ENCODE peak calls at places on chromosomes 1 and 21, in four cellular contexts. L, I, E and M are unnamed samples. For H3K9me3 and H3K36me3, the result is how much of the 10 kb centered on the place peaks cover.

GRCh38 chr1:153741946-153742345 is 14.1 kb downstream of the INTS3 start:
- DNase-seq in L (no peak), I (no peak), E (no peak), M (no peak)

GRCh38 chr1:228288536-228289238 is 80.8 kb downstream of the OBSCN start:
- DNase-seq in L (no peak), I (no peak), E (peak), M (peak)

GRCh38 chr1:235513495-235514366 is 9.5 kb upstream of the B3GALNT2 start:
- DNase-seq in L (no peak), I (peak), E (no peak), M (no peak)

GRCh38 chr1:145804235-145805045 is 19.5 kb downstream of the RNF115 start:
- DNase-seq in L (no peak), I (no peak), E (no peak), M (no peak)

GRCh38 chr21:45276620-45277019 is 11.1 kb downstream of the POFUT2 start:
- DNase-seq in L (no peak), I (no peak), E (no peak), M (peak)

GRCh38 chr1:231162300-231162969 is 577 bp downstream of the TRIM67 start:
- DNase-seq in L (no peak), I (peak), E (peak), M (no peak)

GRCh38 chr1:8082945-8083344 is 56.8 kb upstream of the ERRFI1 start:
- DNase-seq in L (no peak), I (no peak), E (no peak), M (no peak)

GRCh38 chr1:192698731-192699130 is 62.8 kb downstream of the RGS13 start:
- DNase-seq in L (no peak), I (no peak), E (no peak), M (no peak)

GRCh38 chr21:45108808-45109800 is 34.7 kb downstream of the ADARB1 start:
- DNase-seq in L (no peak), I (no peak), E (no peak), M (no peak)

GRCh38 chr1:50620680-50621329 is 197.6 kb upstream of the DMRTA2 start:
- DNase-seq in L (no peak), I (peak), E (peak), M (no peak)

GRCh38 chr21:37871121-37871862 is 45.0 kb downstream of the KCNJ6 start:
- DNase-seq in L (no peak), I (no peak), E (no peak), M (no peak)

GRCh38 chr1:229376521-229376920 is 33.7 kb upstream of the CCSAP start:
- DNase-seq in L (no peak), I (no peak), E (no peak), M (no peak)

GRCh38 chr1:58162952-58163550 is 383.5 kb downstream of the OMA1 start:
- DNase-seq in L (peak), I (peak), E (no peak), M (no peak)

GRCh38 chr1:177255411-177255810 is 84.7 kb downstream of the BRINP2 start:
- DNase-seq in L (no peak), I (no peak), E (no peak), M (no peak)

GRCh38 chr1:116826818-116827606 is 72.8 kb downstream of the CD2 start:
- DNase-seq in L (no peak), I (no peak), E (no peak), M (no peak)

GRCh38 chr21:43824250-43824882 is 35.0 kb downstream of the RRP1 start:
- DNase-seq in L (no peak), I (no peak), E (no peak), M (no peak)

GRCh38 chr1:116941670-116942069 is 32.0 kb downstream of the PTGFRN start:
- DNase-seq in L (no peak), I (no peak), E (no peak), M (no peak)

GRCh38 chr1:10380594-10381275 is 18.1 kb upstream of the PGD start:
- DNase-seq in L (no peak), I (no peak), E (no peak), M (peak)

GRCh38 chr1:154848983-154849382 is 21.1 kb downstream of the KCNN3 start:
- DNase-seq in L (no peak), I (no peak), E (no peak), M (no peak)

GRCh38 chr1:206555473-206555935 is 48.2 kb downstream of the RASSF5 start:
- DNase-seq in L (peak), I (peak), E (no peak), M (peak)

GRCh38 chr1:186026946-186027345 is 292.8 kb downstream of the HMCN1 start:
- DNase-seq in L (no peak), I (no peak), E (no peak), M (no peak)

GRCh38 chr1:66981679-66982078 is 56.9 kb downstream of the MIER1 start:
- DNase-seq in L (no peak), I (no peak), E (no peak), M (no peak)

GRCh38 chr1:37069406-37069805 is 35.1 kb upstream of the GRIK3 start:
- DNase-seq in L (no peak), I (no peak), E (no peak), M (no peak)

GRCh38 chr1:37068897-37069296 is 34.6 kb upstream of the GRIK3 start:
- DNase-seq in L (no peak), I (no peak), E (no peak), M (no peak)

GRCh38 chr1:37073752-37074151 is 39.4 kb upstream of the GRIK3 start:
- DNase-seq in L (no peak), I (no peak), E (no peak), M (no peak)

GRCh38 chr1:37071829-37072228 is 37.5 kb upstream of the GRIK3 start:
- DNase-seq in L (no peak), I (no peak), E (no peak), M (no peak)

DNA sequence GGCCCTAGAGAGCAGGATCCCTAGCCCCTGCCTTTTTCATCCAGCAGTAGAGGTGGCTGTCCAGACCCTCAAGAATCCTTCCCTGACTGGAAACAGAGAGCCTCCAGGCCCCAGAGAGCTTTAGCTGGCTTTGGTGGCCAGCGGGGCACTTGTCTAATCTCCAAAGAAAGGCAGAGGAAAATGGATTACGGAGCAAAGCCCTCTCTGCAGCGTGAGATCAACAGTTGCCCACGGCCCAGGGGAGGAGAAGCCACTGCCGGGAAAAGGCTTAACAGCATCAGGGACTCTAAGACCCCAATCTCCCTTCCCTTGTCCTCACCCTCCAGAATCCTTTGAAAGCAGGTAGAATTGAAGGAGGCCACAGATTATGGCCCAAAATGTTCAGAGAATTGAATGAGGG is 35.8 kb upstream of the GRIK3 start:
- DNase-seq in L (no peak), I (peak), E (no peak), M (no peak)
- H3K4me3 ChIP-seq in L (no peak), I (no peak), E (no peak), M (no peak)

GRCh38 chr1:247189981-247190798 is 18.4 kb upstream of the ZNF124 start:
- DNase-seq in L (no peak), I (no peak), E (no peak), M (no peak)
- H3K9me3 ChIP-seq in L (under half), I (under half), E (half or more), M (under half)

DNA sequence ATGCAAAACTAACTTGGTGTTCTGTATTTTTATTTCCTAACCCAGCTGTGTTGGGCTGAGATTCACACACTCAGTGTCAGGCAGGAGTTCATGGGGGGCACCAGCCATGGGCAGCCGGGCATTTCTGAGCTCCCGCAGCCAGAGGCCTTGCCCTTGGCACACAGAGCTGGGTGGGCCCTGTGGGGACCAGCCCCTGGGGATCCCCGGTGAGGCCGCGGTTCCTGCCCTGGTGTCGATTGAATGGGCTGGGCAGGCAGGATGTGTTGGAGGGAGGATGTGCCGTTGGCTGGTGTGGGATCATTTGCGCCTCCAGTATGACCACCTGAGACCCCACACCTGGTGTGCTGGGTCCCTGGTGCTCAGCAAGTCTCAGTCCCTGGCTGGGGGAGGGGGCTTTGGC is 91.0 kb downstream of the PRDM16 start:
- DNase-seq in L (no peak), I (no peak), E (no peak), M (no peak)
- H3K36me3 ChIP-seq in L (under half), I (under half), E (under half), M (under half)

DNA sequence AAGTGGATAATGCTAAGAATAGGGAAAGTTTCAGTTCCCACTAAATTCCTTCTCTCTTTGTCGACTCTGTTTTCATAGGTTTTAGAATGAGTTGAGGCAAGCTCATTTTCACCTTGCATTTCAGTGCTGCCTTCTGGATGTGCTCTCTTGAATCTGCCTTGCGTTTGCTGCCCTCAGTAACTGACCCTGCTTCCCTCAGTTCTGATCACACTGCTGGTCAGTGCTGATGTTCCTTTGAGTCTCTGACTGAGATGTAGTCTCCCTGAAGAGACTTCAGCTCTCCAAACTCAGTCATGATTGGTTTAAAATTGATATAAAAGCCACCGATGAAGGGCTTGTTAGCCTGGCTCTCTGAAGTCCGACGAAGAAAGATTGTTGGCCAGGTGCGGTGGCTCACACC is 25.2 kb upstream of the HMGN1 start:
- DNase-seq in L (no peak), I (no peak), E (no peak), M (no peak)
- H3K4me3 ChIP-seq in L (no peak), I (no peak), E (no peak), M (no peak)

GRCh38 chr21:9753943-9754342 is 767.4 kb upstream of the TPTE start:
- DNase-seq in L (no peak), I (no peak), E (no peak), M (no peak)
- H3K9me3 ChIP-seq in L (under half), I (half or more), E (under half), M (under half)

GRCh38 chr1:111131693-111132092 is 8.2 kb downstream of the DRAM2 start:
- DNase-seq in L (no peak), I (no peak), E (no peak), M (no peak)

GRCh38 chr1:111139234-111139955 is 498 bp downstream of the DRAM2 start:
- DNase-seq in L (peak), I (peak), E (no peak), M (no peak)

GRCh38 chr1:111127923-111128643 is 11.8 kb downstream of the DRAM2 start:
- DNase-seq in L (no peak), I (no peak), E (no peak), M (no peak)

GRCh38 chr1:111133863-111134262 is 6.0 kb downstream of the DRAM2 start:
- DNase-seq in L (no peak), I (no peak), E (no peak), M (no peak)
- H3K36me3 ChIP-seq in L (under half), I (under half), E (under half), M (under half)

GRCh38 chr21:16420086-16420724 is 690.4 kb downstream of the USP25 start:
- DNase-seq in L (peak), I (no peak), E (no peak), M (peak)
- H3K4me3 ChIP-seq in L (peak), I (no peak), E (peak), M (peak)

GRCh38 chr21:20737227-20737626 is 261.0 kb upstream of the NCAM2 start:
- DNase-seq in L (no peak), I (no peak), E (no peak), M (no peak)
- H3K9me3 ChIP-seq in L (under half), I (under half), E (under half), M (under half)

GRCh38 chr21:32329331-32329730 is 30.7 kb downstream of the MRAP start:
- DNase-seq in L (no peak), I (no peak), E (no peak), M (peak)
- H3K36me3 ChIP-seq in L (under half), I (under half), E (half or more), M (under half)